ENCODE peak calls at places on chromosomes 5 and 9, in five cellular contexts. R, Z, V, Q and P are unnamed samples.

GRCh38 chr9:68950689-68951088 is 63.2 kb downstream of the PRKACG start:
- DNase-seq in V (no peak), Z (peak), R (no peak), Q (no peak), P (no peak)

GRCh38 chr5:119840175-119840574 is 210.8 kb downstream of the FAM170A start:
- DNase-seq in Z (no peak), V (no peak), Q (no peak), R (no peak), P (no peak)

GRCh38 chr5:135364416-135365262 is 34.4 kb downstream of the MACROH2A1 start:
- DNase-seq in Z (no peak), Q (no peak), R (no peak), V (no peak), P (no peak)

GRCh38 chr9:108889649-108890067 is 27.6 kb downstream of the ACTL7A start:
- DNase-seq in R (peak), Q (no peak), V (peak), Z (peak), P (no peak)

GRCh38 chr5:118007262-118007661 is 981.1 kb downstream of the DTWD2 start:
- DNase-seq in R (peak), V (no peak), Q (no peak), Z (no peak), P (no peak)

GRCh38 chr9:129641751-129642585 is at the start of gene ASB6:
- DNase-seq in V (peak), Z (peak), Q (peak), R (peak), P (peak)

GRCh38 chr5:149397530-149397929 is 18.4 kb upstream of the IL17B start:
- DNase-seq in R (peak), Z (no peak), Q (no peak), V (peak), P (peak)

GRCh38 chr9:110105107-110105506 is 102.9 kb downstream of the C9orf152 start:
- DNase-seq in Q (no peak), V (no peak), Z (no peak), R (peak), P (no peak)

GRCh38 chr5:103283120-103283519 is 24.6 kb downstream of the MACIR start:
- DNase-seq in V (no peak), R (peak), Z (no peak), Q (no peak), P (peak)

GRCh38 chr9:87039809-87040392 is 92.6 kb upstream of the GAS1 start:
- DNase-seq in Q (no peak), V (peak), R (peak), Z (no peak), P (peak)

GRCh38 chr5:151718168-151718567 is 31.5 kb upstream of the SPARC start:
- DNase-seq in V (no peak), Z (no peak), R (peak), Q (no peak), P (no peak)

GRCh38 chr9:27248702-27249101 is 48.2 kb downstream of the EQTN start:
- DNase-seq in V (no peak), R (peak), Z (no peak), Q (no peak), P (no peak)

GRCh38 chr9:93988056-93988455 is 32.9 kb upstream of the BARX1 start:
- DNase-seq in Q (no peak), V (no peak), R (no peak), Z (no peak), P (no peak)

GRCh38 chr5:178672635-178673034 is 45.8 kb upstream of the CLK4 start:
- DNase-seq in Z (no peak), Q (no peak), V (no peak), R (no peak), P (no peak)

GRCh38 chr9:132546148-132547051 is 36.0 kb upstream of the BARHL1 start:
- DNase-seq in R (peak), V (no peak), Q (peak), Z (peak), P (no peak)

GRCh38 chr9:93595861-93596365 is 19.5 kb downstream of the PHF2 start:
- DNase-seq in Q (no peak), Z (no peak), V (no peak), R (no peak), P (no peak)

GRCh38 chr5:1907616-1908015 is 24.9 kb upstream of the IRX4 start:
- DNase-seq in Z (no peak), Q (no peak), R (no peak), V (no peak), P (no peak)

GRCh38 chr5:133921899-133922468 is 46.4 kb downstream of the C5orf15 start:
- DNase-seq in R (no peak), V (no peak), Q (no peak), Z (no peak), P (no peak)

GRCh38 chr5:15715966-15716365 is 216.0 kb downstream of the FBXL7 start:
- DNase-seq in R (no peak), Z (no peak), Q (no peak), V (no peak), P (no peak)

GRCh38 chr5:125326114-125326513 is 579.7 kb upstream of the ZNF608 start:
- DNase-seq in Z (no peak), Q (no peak), V (peak), R (peak), P (peak)

GRCh38 chr9:120267929-120268328 is 312.0 kb downstream of the CDK5RAP2 start:
- DNase-seq in R (no peak), V (peak), Z (no peak), Q (no peak), P (no peak)

GRCh38 chr9:133527444-133527920 is 2.7 kb upstream of the MYMK start:
- DNase-seq in R (no peak), Q (peak), V (no peak), Z (peak), P (no peak)

GRCh38 chr9:686381-686813 is 155.1 kb upstream of the DMRT1 start:
- DNase-seq in Z (no peak), V (peak), R (peak), Q (no peak), P (no peak)

GRCh38 chr9:120403543-120403856 is 176.5 kb downstream of the CDK5RAP2 start:
- DNase-seq in R (no peak), Q (no peak), V (no peak), Z (no peak), P (no peak)

GRCh38 chr9:131025953-131026858 is 17.2 kb downstream of the LAMC3 start:
- DNase-seq in V (no peak), R (no peak), Z (no peak), Q (no peak), P (no peak)

GRCh38 chr5:112686675-112687074 is 51.0 kb upstream of the APC start:
- DNase-seq in R (no peak), Q (no peak), Z (no peak), V (no peak), P (no peak)

GRCh38 chr9:78707481-78707977 is 410.6 kb downstream of the PSAT1 start:
- DNase-seq in Z (no peak), R (peak), V (no peak), Q (no peak), P (peak)

GRCh38 chr5:128237504-128237903 is 153.9 kb downstream of the SLC12A2 start:
- DNase-seq in Z (no peak), R (peak), V (no peak), Q (no peak), P (no peak)

GRCh38 chr5:8814081-8814480 is 731.8 kb downstream of the SEMA5A start:
- DNase-seq in Q (no peak), V (no peak), R (no peak), Z (no peak), P (no peak)

GRCh38 chr9:124132671-124133147 is 121.1 kb downstream of the LHX2 start:
- DNase-seq in Z (no peak), Q (no peak), R (peak), V (no peak), P (no peak)

GRCh38 chr9:137300607-137301085 is 1.4 kb downstream of the NRARP start:
- DNase-seq in Q (peak), Z (peak), V (no peak), R (no peak), P (no peak)

GRCh38 chr5:89457411-89458329 is 574.7 kb upstream of the MEF2C start:
- DNase-seq in V (peak), R (peak), Z (no peak), Q (no peak), P (peak)

GRCh38 chr9:83456226-83456625 is 82.0 kb downstream of the FRMD3 start:
- DNase-seq in Q (no peak), V (no peak), R (no peak), Z (no peak), P (no peak)

GRCh38 chr9:2859776-2860379 is 16.0 kb upstream of the PUM3 start:
- DNase-seq in Z (peak), R (peak), Q (peak), V (peak), P (no peak)

GRCh38 chr5:67149933-67150523 is 46.6 kb downstream of the CD180 start:
- DNase-seq in Z (peak), Q (no peak), R (peak), V (peak), P (no peak)

GRCh38 chr9:121299467-121300282 is 31.7 kb downstream of the GSN start:
- DNase-seq in V (no peak), Q (peak), R (peak), Z (peak), P (no peak)

GRCh38 chr5:180832638-180833068 is 28.4 kb downstream of the ZFP62 start:
- DNase-seq in Q (no peak), V (no peak), R (no peak), Z (no peak), P (no peak)

GRCh38 chr5:78591227-78591626 is 57.3 kb downstream of the LHFPL2 start:
- DNase-seq in Q (no peak), Z (no peak), R (peak), V (peak), P (peak)

GRCh38 chr5:167412506-167412905 is 878.9 kb upstream of the WWC1 start:
- DNase-seq in Z (no peak), R (no peak), V (peak), Q (no peak), P (no peak)

GRCh38 chr9:33719581-33720374 is 75.6 kb upstream of the PRSS3 start:
- DNase-seq in R (peak), Z (peak), Q (peak), V (no peak), P (no peak)